ENCODE peak calls at places on chromosomes 1 and 21, in five cellular contexts. A is IMR-90, S is lower leg skin, Z is nephron progenitor cell, I is tibial artery. Q is an unnamed sample.

GRCh38 chr1:116987256-116987555 is 14.4 kb upstream of the CD101 start:
- DNase-seq in A (no peak), S (no peak), Z (no peak), I (no peak), Q (no peak)

GRCh38 chr1:8025671-8026144 is 401 bp downstream of the ERRFI1 start:
- DNase-seq in A (no peak), S (no peak), Z (no peak), I (no peak), Q (no peak)

GRCh38 chr1:200351826-200352549 is 57.8 kb downstream of the ZNF281 start:
- DNase-seq in A (peak; percentile 98), S (no peak), Z (no peak), I (no peak), Q (no peak)

GRCh38 chr21:45373991-45374816 is 30.8 kb upstream of the COL18A1 start:
- DNase-seq in A (no peak), S (no peak), Z (no peak), I (no peak), Q (no peak)

GRCh38 chr1:199688133-199688676 is 339.3 kb upstream of the NR5A2 start:
- DNase-seq in A (no peak), S (no peak), Z (no peak), I (no peak), Q (no peak)

GRCh38 chr1:214427871-214428277 is 123.5 kb downstream of the PTPN14 start:
- DNase-seq in A (peak; percentile 98), S (no peak), Z (no peak), I (no peak), Q (peak; percentile 49)

GRCh38 chr1:151801310-151801820 is 3.9 kb downstream of the LINGO4 start:
- DNase-seq in A (no peak), S (no peak), Z (no peak), I (no peak), Q (no peak)

GRCh38 chr1:15277933-15278332 is 30.9 kb downstream of the FHAD1 start:
- DNase-seq in A (no peak), S (no peak), Z (no peak), I (no peak), Q (no peak)

GRCh38 chr1:152924191-152924590 is 15.8 kb downstream of the IVL start:
- DNase-seq in A (no peak), S (no peak), Z (no peak), I (no peak), Q (no peak)

GRCh38 chr1:17538010-17538409 is 1.5 kb upstream of the ARHGEF10L start:
- DNase-seq in A (no peak), S (no peak), Z (no peak), I (no peak), Q (no peak)

GRCh38 chr1:8939362-8939995 is 6.2 kb upstream of the CA6 start:
- DNase-seq in A (peak; percentile 42), S (no peak), Z (no peak), I (no peak), Q (peak; percentile 23)

GRCh38 chr1:12275370-12275769 is 45.5 kb downstream of the VPS13D start:
- DNase-seq in A (no peak), S (no peak), Z (peak; percentile 62), I (peak; percentile 42), Q (peak; percentile 36)

GRCh38 chr1:15425961-15426360 is 12.3 kb upstream of the CTRC start:
- DNase-seq in A (no peak), S (no peak), Z (no peak), I (no peak), Q (no peak)

GRCh38 chr1:236515443-236515958 is 8.3 kb upstream of the LGALS8 start:
- DNase-seq in A (no peak), S (no peak), Z (no peak), I (no peak), Q (no peak)

GRCh38 chr1:3457910-3458621 is 3.6 kb downstream of the ARHGEF16 start:
- DNase-seq in A (no peak), S (no peak), Z (peak; percentile 52), I (no peak), Q (peak; percentile 19)

GRCh38 chr1:196608401-196609113 is at the start of gene KCNT2:
- DNase-seq in A (peak; percentile 29), S (peak; percentile 37), Z (peak; percentile 92), I (peak; percentile 70), Q (peak; percentile 71)

GRCh38 chr1:197911172-197911856 is 5.9 kb upstream of the LHX9 start:
- DNase-seq in A (no peak), S (no peak), Z (no peak), I (no peak), Q (peak; percentile 35)

GRCh38 chr1:117077267-117077666 is 17.1 kb downstream of the TTF2 start:
- DNase-seq in A (peak; percentile 96), S (no peak), Z (no peak), I (no peak), Q (no peak)

GRCh38 chr1:32521165-32521564 is 18.1 kb upstream of the ZBTB8A start:
- DNase-seq in A (no peak), S (no peak), Z (no peak), I (no peak), Q (no peak)

GRCh38 chr1:217137210-217137871 is 414.1 kb upstream of the ESRRG start:
- DNase-seq in A (no peak), S (no peak), Z (peak; percentile 59), I (no peak), Q (no peak)

GRCh38 chr1:152035406-152036315 is 1.1 kb downstream of the S100A11 start:
- DNase-seq in A (no peak), S (no peak), Z (peak; percentile 8), I (no peak), Q (peak; percentile 41)

GRCh38 chr1:112304612-112305011 is 91.4 kb upstream of the CTTNBP2NL start:
- DNase-seq in A (no peak), S (no peak), Z (no peak), I (no peak), Q (no peak)

GRCh38 chr1:39422604-39423003 is 68.8 kb upstream of the BMP8A start:
- DNase-seq in A (no peak), S (no peak), Z (no peak), I (no peak), Q (no peak)

GRCh38 chr1:228852015-228852414 is 116.7 kb downstream of the RHOU start:
- DNase-seq in A (no peak), S (no peak), Z (no peak), I (no peak), Q (no peak)

GRCh38 chr21:40067751-40068150 is 200.5 kb downstream of the PCP4 start:
- DNase-seq in A (no peak), S (no peak), Z (no peak), I (no peak), Q (no peak)

GRCh38 chr1:208207388-208208131 is 36.6 kb downstream of the PLXNA2 start:
- DNase-seq in A (peak; percentile 94), S (peak; percentile 64), Z (no peak), I (peak; percentile 69), Q (peak; percentile 55)

GRCh38 chr1:70034403-70034802 is 171.0 kb downstream of the LRRC40 start:
- DNase-seq in A (peak; percentile 77), S (no peak), Z (peak; percentile 24), I (no peak), Q (peak; percentile 23)

GRCh38 chr1:183822081-183822611 is 17.2 kb downstream of the RGL1 start:
- DNase-seq in A (peak; percentile 44), S (no peak), Z (no peak), I (no peak), Q (no peak)

GRCh38 chr1:230359992-230360391 is 66.1 kb downstream of the PGBD5 start:
- DNase-seq in A (peak; percentile 80), S (no peak), Z (no peak), I (no peak), Q (no peak)

GRCh38 chr1:106360252-106360651 is 696.2 kb upstream of the PRMT6 start:
- DNase-seq in A (no peak), S (no peak), Z (no peak), I (no peak), Q (no peak)
- TF ChIP-seq CTCF in A (no peak), S (no peak), Z (peak; percentile 15), I (no peak), Q (no peak)

DNA sequence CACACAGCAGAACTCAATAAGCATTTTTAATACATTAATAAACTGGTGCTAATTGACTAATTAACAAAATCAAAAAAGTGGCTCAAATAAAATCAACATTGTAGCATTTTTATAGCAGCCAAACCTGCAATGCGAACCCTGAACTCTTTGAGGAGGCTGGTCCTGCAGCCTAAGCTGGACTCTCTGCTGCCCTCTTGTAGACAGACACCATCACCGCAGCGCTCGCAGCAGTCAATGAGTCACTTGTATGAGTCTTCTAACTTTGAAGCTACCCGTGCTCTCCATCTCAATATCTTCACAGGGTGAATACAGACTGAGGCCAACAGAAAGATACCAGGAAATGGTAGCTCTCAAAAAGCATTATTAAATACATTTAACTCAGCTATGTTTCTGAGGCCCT is 9.7 kb upstream of the KRTAP7-1 start:
- DNase-seq in A (no peak), S (no peak), Z (peak; percentile 47), I (no peak), Q (no peak)
- TF ChIP-seq CTCF in A (no peak), S (no peak), Z (peak; percentile 59), I (no peak), Q (no peak)

DNA sequence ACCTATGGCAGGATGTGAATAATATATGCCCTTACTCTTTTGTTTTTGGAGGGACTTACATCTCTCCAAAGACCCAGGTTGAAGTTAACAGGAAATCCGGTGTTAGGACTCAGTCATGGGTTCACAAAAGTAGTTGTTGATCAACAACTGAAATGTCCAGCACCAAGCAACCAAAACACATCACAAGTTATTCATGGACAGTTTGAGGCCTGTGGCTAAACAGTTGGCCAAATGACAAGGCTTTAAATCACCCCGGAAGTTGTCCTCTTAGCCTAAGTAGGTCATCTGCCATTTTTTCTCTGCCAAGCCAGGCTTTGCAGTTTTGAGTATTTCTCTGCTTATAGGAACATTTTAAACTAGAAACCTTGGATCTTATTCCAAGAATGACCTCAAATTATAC is 89.9 kb downstream of the CD247 start:
- DNase-seq in A (no peak), S (no peak), Z (no peak), I (no peak), Q (no peak)
- TF ChIP-seq CTCF in A (no peak), S (no peak), Z (no peak), I (no peak), Q (no peak)

DNA sequence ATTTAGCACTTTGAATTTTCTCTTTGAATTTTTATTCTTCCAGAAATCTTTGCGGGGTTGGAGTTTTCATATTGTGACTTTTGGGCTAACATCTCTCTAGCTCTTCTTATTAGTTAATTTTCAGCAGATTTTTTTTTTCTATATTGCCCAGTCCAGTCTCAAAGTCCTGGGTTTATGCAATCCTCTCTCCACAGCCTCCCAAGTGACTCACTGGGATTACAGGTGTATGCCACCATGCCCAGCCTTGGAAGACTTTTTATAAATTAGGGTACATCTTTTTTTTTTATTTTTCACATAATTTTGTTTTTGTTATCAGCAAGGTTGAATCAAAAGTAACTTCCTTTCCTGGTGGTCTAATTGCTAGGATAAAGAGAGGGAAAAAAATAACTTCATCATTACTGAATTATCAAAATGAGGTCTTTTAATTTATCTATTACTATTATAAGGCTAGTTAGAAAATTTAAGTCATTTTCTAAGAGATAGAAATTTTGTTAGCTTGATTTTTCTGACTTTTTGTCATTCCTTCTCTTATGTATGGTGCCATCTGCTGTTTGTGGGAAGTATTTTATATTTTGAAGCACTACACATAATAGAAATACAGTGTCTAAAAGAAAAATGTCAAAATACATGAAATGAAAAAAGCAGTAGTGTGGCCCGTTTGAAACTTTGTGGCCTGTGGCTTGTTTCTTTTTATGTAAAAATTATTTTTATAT is 273.4 kb upstream of the CACYBP start:
- DNase-seq in A (peak; percentile 55), S (no peak), Z (no peak), I (no peak), Q (no peak)
- TF ChIP-seq CTCF in A (peak; percentile 64), S (no peak), Z (peak; percentile 64), I (peak; percentile 34), Q (peak; percentile 56)